ENCODE peak calls at places on chromosome 4, in seven cellular contexts. One of them, this sample, is unnamed.

GRCh38 chr4:76233534-76233933 is 18.0 kb upstream of the FAM47E start:
- DNase-seq in upper lobe of right lung: no peak
- DNase-seq in ascending aorta: no peak
- DNase-seq in tibial artery: no peak
- DNase-seq in mucosa of descending colon: no peak
- DNase-seq in cardiac muscle cell: no peak
- DNase-seq in left lung: no peak
- DNase-seq in this sample: no peak

GRCh38 chr4:42083816-42084215 is 68.6 kb downstream of the BEND4 start:
- DNase-seq in upper lobe of right lung: no peak
- DNase-seq in ascending aorta: no peak
- DNase-seq in tibial artery: no peak
- DNase-seq in mucosa of descending colon: no peak
- DNase-seq in cardiac muscle cell: peak
- DNase-seq in left lung: no peak
- DNase-seq in this sample: no peak

GRCh38 chr4:102574317-102574716 is 73.2 kb downstream of the NFKB1 start:
- DNase-seq in upper lobe of right lung: no peak
- DNase-seq in ascending aorta: no peak
- DNase-seq in tibial artery: no peak
- DNase-seq in mucosa of descending colon: no peak
- DNase-seq in cardiac muscle cell: peak
- DNase-seq in left lung: no peak
- DNase-seq in this sample: no peak

GRCh38 chr4:165301833-165302232 is 25.6 kb upstream of the MSMO1 start:
- DNase-seq in upper lobe of right lung: no peak
- DNase-seq in ascending aorta: no peak
- DNase-seq in tibial artery: no peak
- DNase-seq in mucosa of descending colon: no peak
- DNase-seq in cardiac muscle cell: peak
- DNase-seq in left lung: no peak
- DNase-seq in this sample: no peak

GRCh38 chr4:41878991-41879491 is 56.2 kb upstream of the TMEM33 start:
- DNase-seq in upper lobe of right lung: no peak
- DNase-seq in ascending aorta: no peak
- DNase-seq in tibial artery: no peak
- DNase-seq in mucosa of descending colon: no peak
- DNase-seq in cardiac muscle cell: no peak
- DNase-seq in left lung: peak
- DNase-seq in this sample: no peak

GRCh38 chr4:138775485-138775884 is 240.1 kb upstream of the NOCT start:
- DNase-seq in upper lobe of right lung: no peak
- DNase-seq in ascending aorta: no peak
- DNase-seq in tibial artery: no peak
- DNase-seq in mucosa of descending colon: no peak
- DNase-seq in cardiac muscle cell: no peak
- DNase-seq in left lung: no peak
- DNase-seq in this sample: no peak

GRCh38 chr4:4818440-4819212 is 40.8 kb upstream of the MSX1 start:
- DNase-seq in upper lobe of right lung: no peak
- DNase-seq in ascending aorta: no peak
- DNase-seq in tibial artery: no peak
- DNase-seq in mucosa of descending colon: no peak
- DNase-seq in cardiac muscle cell: no peak
- DNase-seq in left lung: no peak
- DNase-seq in this sample: no peak

GRCh38 chr4:40057540-40058091 is 966 bp downstream of the N4BP2 start:
- DNase-seq in upper lobe of right lung: no peak
- DNase-seq in ascending aorta: peak
- DNase-seq in tibial artery: peak
- DNase-seq in mucosa of descending colon: peak
- DNase-seq in cardiac muscle cell: peak
- DNase-seq in left lung: no peak
- DNase-seq in this sample: peak

GRCh38 chr4:168496834-168497233 is at the start of gene PALLD:
- DNase-seq in upper lobe of right lung: no peak
- DNase-seq in ascending aorta: no peak
- DNase-seq in tibial artery: no peak
- DNase-seq in mucosa of descending colon: no peak
- DNase-seq in cardiac muscle cell: peak
- DNase-seq in left lung: no peak
- DNase-seq in this sample: no peak

DNA sequence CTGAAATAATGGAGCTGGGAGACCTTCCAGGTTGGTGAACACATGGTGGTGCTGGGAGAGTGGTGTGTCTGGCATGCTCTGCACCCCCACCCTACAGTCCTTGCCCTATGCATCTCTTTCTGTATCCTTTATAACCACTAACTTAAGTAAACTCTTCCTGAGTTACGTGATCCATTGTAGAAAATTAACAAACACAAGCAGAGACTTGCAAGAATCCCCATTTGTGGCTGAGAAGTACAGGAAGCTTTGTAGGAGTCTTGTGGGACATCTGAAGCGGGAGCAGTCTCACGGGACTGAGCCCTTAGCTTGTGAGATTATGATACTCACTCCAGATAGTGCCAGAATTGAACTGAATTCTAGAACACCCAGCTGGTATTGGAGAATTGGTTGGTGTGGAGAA is 14.3 kb upstream of the FAM13A start:
- DNase-seq in upper lobe of right lung: no peak
- DNase-seq in ascending aorta: no peak
- DNase-seq in tibial artery: no peak
- DNase-seq in mucosa of descending colon: no peak
- DNase-seq in cardiac muscle cell: no peak
- DNase-seq in left lung: no peak
- DNase-seq in this sample: no peak
- H3K4me3 ChIP-seq in upper lobe of right lung: no peak
- H3K4me3 ChIP-seq in ascending aorta: no peak
- H3K4me3 ChIP-seq in tibial artery: no peak
- H3K4me3 ChIP-seq in mucosa of descending colon: no peak
- H3K4me3 ChIP-seq in cardiac muscle cell: no peak
- H3K4me3 ChIP-seq in left lung: no peak
- H3K4me3 ChIP-seq in this sample: no peak

GRCh38 chr4:189124791-189125190 is 815.9 kb upstream of the FRG1 start:
- DNase-seq in upper lobe of right lung: no peak
- DNase-seq in ascending aorta: no peak
- DNase-seq in tibial artery: no peak
- DNase-seq in mucosa of descending colon: no peak
- DNase-seq in cardiac muscle cell: no peak
- DNase-seq in left lung: no peak
- DNase-seq in this sample: no peak

GRCh38 chr4:189126040-189126439 is 814.6 kb upstream of the FRG1 start:
- DNase-seq in upper lobe of right lung: no peak
- DNase-seq in ascending aorta: no peak
- DNase-seq in tibial artery: no peak
- DNase-seq in mucosa of descending colon: no peak
- DNase-seq in cardiac muscle cell: no peak
- DNase-seq in left lung: no peak
- DNase-seq in this sample: no peak

GRCh38 chr4:189121336-189121735 is 819.3 kb upstream of the FRG1 start:
- DNase-seq in upper lobe of right lung: no peak
- DNase-seq in ascending aorta: no peak
- DNase-seq in tibial artery: no peak
- DNase-seq in mucosa of descending colon: no peak
- DNase-seq in cardiac muscle cell: no peak
- DNase-seq in left lung: no peak
- DNase-seq in this sample: no peak

GRCh38 chr4:189128341-189128740 is 812.3 kb upstream of the FRG1 start:
- DNase-seq in upper lobe of right lung: no peak
- DNase-seq in ascending aorta: no peak
- DNase-seq in tibial artery: no peak
- DNase-seq in mucosa of descending colon: no peak
- DNase-seq in cardiac muscle cell: no peak
- DNase-seq in left lung: no peak
- DNase-seq in this sample: no peak

GRCh38 chr4:189124149-189124758 is 816.4 kb upstream of the FRG1 start:
- DNase-seq in upper lobe of right lung: no peak
- DNase-seq in ascending aorta: no peak
- DNase-seq in tibial artery: no peak
- DNase-seq in mucosa of descending colon: peak
- DNase-seq in cardiac muscle cell: peak
- DNase-seq in left lung: peak
- DNase-seq in this sample: no peak
- TF ChIP-seq CTCF in upper lobe of right lung: peak
- TF ChIP-seq CTCF in ascending aorta: no peak
- TF ChIP-seq CTCF in tibial artery: peak
- TF ChIP-seq CTCF in mucosa of descending colon: no peak
- TF ChIP-seq CTCF in cardiac muscle cell: peak
- TF ChIP-seq CTCF in left lung: no peak
- TF ChIP-seq CTCF in this sample: no peak

DNA sequence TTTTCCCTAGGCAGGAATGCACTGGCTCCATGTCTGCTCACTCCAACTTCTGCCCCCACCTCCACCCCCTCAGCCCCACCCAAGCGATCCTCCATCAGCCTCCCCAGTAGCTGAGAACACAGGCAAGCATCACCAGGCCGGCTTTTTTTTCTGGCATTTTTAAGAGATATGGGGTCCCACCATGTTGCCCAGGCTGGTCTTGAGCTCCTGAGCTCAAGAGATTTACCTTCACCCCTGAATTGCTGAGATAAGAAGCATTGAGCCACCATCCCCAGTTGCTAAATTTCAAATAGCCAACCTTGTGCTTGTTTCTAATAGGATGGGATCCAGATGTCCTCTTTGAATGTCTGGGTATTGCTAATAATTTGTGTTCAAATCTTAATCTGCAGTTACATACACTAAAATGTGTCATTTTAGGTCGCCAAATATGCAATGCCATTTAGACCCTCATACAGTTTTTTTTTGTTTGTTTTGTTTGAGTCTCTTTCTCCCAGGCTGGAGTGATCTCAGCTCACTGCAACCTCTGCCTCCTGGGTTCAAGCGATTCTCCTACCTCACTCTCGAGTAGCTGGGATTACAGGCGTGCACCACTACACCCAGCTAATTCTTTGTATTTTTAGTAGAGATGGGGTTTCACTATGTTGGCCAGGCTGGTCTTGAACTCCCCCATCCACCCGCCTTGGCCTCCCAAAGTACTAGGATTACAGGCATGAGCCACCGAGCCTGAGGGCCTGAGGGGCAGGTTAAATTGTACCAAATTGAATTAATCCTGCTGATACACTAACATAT is 8.8 kb downstream of the LARP7 start:
- DNase-seq in upper lobe of right lung: no peak
- DNase-seq in ascending aorta: no peak
- DNase-seq in tibial artery: no peak
- DNase-seq in mucosa of descending colon: no peak
- DNase-seq in cardiac muscle cell: no peak
- DNase-seq in left lung: no peak
- DNase-seq in this sample: no peak
- H3K4me3 ChIP-seq in upper lobe of right lung: no peak
- H3K4me3 ChIP-seq in ascending aorta: no peak
- H3K4me3 ChIP-seq in tibial artery: no peak
- H3K4me3 ChIP-seq in mucosa of descending colon: no peak
- H3K4me3 ChIP-seq in cardiac muscle cell: no peak
- H3K4me3 ChIP-seq in left lung: no peak
- H3K4me3 ChIP-seq in this sample: no peak

DNA sequence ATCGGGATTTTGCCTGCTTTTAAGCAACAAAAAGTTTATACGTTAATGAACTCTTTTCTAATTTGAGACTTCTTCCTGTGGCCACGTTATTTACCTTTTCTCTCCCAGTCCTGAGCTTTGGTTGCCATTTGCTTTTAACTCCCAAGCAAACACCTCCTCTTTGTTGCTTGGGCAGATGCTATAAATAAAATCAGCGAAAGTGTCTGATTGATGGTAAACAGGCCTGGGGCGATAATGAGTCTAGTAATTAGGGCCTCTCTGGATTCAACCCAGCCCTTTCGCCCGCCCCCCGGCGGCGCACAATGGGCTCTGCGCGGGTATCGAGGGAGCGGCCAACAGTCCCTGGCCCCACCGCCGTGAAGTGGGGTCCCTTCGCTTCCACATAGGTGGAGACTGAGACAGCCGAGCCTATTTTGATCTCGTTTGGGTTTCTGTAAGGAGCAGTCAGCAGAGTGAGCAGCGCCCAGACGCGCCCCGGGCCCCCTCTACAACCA is 791 bp downstream of the CLGN start:
- DNase-seq in upper lobe of right lung: no peak
- DNase-seq in ascending aorta: no peak
- DNase-seq in tibial artery: peak
- DNase-seq in mucosa of descending colon: no peak
- DNase-seq in cardiac muscle cell: peak
- DNase-seq in left lung: no peak
- DNase-seq in this sample: no peak
- TF ChIP-seq CTCF in upper lobe of right lung: no peak
- TF ChIP-seq CTCF in ascending aorta: no peak
- TF ChIP-seq CTCF in tibial artery: no peak
- TF ChIP-seq CTCF in mucosa of descending colon: no peak
- TF ChIP-seq CTCF in cardiac muscle cell: no peak
- TF ChIP-seq CTCF in left lung: no peak
- TF ChIP-seq CTCF in this sample: no peak

This sample was measured in GM12864.